ENCODE peak calls at places on chromosomes 12 and 14, in four cellular contexts. T is stomach, Y is cardiac muscle cell, J is IMR-90. G is an unnamed sample.
A peak's percentile ranks its signal among the peaks of the same experiment; 100 is the strongest.

GRCh38 chr12:106178582-106178981 is 39.8 kb upstream of the NUAK1 start:
- DNase-seq in J (no peak), T (no peak), Y (peak; percentile 38), G (no peak)

GRCh38 chr12:87136330-87136976 is 880.3 kb upstream of the MGAT4C start:
- DNase-seq in T (no peak), J (peak; percentile 60), Y (no peak), G (no peak)

GRCh38 chr14:45082420-45082819 is 1.5 kb upstream of the PRPF39 start:
- DNase-seq in T (no peak), Y (no peak), J (no peak), G (no peak)

GRCh38 chr12:64258576-64258975 is 36.5 kb upstream of the KICS2 start:
- DNase-seq in J (peak; percentile 16), Y (no peak), T (no peak), G (no peak)

GRCh38 chr12:52836042-52836466 is 1.9 kb upstream of the KRT79 start:
- DNase-seq in Y (no peak), J (peak; percentile 85), T (no peak), G (peak; percentile 86)

GRCh38 chr12:112555621-112556233 is 137.0 kb downstream of the PTPN11 start:
- DNase-seq in J (no peak), Y (no peak), T (no peak), G (no peak)

GRCh38 chr14:76782885-76783566 is 21.8 kb downstream of the VASH1 start:
- DNase-seq in Y (no peak), T (no peak), J (no peak), G (no peak)

GRCh38 chr12:112969547-112970306 is 8.6 kb upstream of the OAS2 start:
- DNase-seq in T (no peak), Y (no peak), J (no peak), G (no peak)

GRCh38 chr12:28034271-28034670 is 61.7 kb upstream of the PTHLH start:
- DNase-seq in Y (no peak), J (no peak), T (no peak), G (no peak)

GRCh38 chr12:93440043-93440835 is 1.5 kb downstream of the UBE2N start:
- DNase-seq in T (no peak), J (peak; percentile 34), Y (no peak), G (no peak)

GRCh38 chr14:55043528-55043927 is 7.9 kb upstream of the MAPK1IP1L start:
- DNase-seq in Y (no peak), J (peak; percentile 65), T (no peak), G (no peak)

GRCh38 chr14:60722163-60722835 is 1.9 kb downstream of the SIX4 start:
- DNase-seq in Y (peak; percentile 90), J (peak; percentile 79), T (peak; percentile 40), G (peak; percentile 48)

GRCh38 chr12:43105426-43105981 is 446.5 kb downstream of the ADAMTS20 start:
- DNase-seq in T (no peak), Y (peak; percentile 45), J (no peak), G (no peak)

GRCh38 chr12:48424644-48425043 is 47.7 kb upstream of the ANP32D start:
- DNase-seq in T (no peak), J (no peak), Y (no peak), G (no peak)

DNA sequence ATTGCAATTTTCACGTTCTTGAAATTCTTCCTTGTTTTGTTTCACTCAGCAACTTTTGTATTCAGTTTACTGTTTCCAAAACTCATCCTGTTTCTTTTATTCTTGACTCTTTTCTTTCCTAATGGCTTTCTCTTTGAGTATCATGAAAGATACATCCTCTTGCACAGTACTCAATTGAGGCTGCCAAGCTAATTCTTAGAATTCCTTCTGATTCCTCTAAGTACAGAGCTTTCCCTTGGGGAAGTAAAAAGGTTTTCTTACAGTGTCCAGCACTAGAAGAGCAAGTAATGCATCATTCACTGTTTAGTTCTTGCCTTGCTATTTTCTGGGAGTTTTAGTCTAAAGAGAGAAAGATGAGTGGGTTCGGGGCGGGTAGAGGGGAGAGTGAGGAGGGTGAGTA is 154.1 kb downstream of the NEDD1 start:
- DNase-seq in T (no peak), Y (no peak), J (no peak), G (no peak)
- H3K27ac ChIP-seq in T (no peak overlapping the region), Y (no peak overlapping the region), J (no peak overlapping the region), G (no peak overlapping the region)

DNA sequence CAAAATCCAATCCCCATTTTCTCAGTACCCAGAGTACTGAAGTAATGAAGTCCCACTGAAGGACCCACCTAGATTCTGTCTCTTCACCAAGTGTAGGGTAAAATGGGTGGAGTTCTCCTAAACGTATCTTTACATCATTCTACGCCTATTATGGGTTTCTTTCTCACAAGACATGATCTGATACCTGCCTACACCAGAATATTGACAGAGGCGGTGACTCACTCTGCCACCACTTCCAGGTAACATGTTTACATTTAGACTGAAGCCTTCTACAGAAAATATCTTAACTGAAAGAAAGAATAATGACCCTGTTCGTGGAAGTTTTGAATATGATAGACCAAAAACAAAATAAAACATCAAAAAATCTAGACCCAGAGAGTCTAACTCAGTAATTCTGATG is 89.8 kb downstream of the BTG1 start:
- DNase-seq in J (no peak), T (peak; percentile 62), Y (no peak), G (no peak)
- H3K27ac ChIP-seq in J (no peak overlapping the region), T (peak overlapping the region; percentile 27), Y (no peak overlapping the region), G (no peak overlapping the region)

DNA sequence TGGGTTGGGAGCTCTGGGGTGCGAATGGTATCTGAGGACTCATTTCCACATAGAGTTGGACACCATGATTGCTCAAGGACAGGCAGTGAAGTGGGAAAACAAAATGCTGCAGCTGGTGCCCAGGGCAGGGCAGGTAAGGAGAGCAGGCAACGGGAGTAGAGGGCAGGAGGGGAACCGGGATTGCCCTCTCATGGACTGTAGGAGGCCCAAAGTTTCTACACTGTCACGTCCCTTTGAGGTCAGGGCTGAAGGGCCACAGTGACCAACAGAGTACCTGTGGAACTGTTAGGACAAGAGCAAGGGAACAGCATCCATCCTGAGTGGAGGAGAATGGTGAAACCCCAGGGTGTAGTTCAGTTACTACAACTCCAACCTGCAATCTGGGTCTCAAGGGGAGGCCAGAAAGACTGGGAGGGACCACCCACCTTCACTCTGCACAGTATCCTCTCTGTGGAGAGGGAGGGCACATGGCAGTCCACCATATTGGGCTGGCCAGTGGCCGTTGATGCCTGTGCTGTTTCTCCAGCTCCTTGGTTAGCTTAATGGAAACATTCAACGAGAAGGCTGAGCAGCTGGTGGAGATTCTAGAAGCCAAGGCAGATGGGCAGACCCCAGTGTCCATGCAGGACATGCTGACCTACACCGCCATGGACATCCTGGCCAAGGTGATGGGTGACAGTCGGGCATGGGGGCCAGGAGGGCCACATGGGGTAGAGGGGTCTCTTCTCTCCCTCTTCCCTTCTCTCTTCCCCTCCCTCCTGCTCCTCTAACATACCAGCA is 22.2 kb downstream of the CYP46A1 start:
- DNase-seq in J (no peak), Y (no peak), T (no peak), G (no peak)
- H3K27ac ChIP-seq in J (no peak overlapping the region), Y (no peak overlapping the region), T (no peak overlapping the region), G (no peak overlapping the region)

DNA sequence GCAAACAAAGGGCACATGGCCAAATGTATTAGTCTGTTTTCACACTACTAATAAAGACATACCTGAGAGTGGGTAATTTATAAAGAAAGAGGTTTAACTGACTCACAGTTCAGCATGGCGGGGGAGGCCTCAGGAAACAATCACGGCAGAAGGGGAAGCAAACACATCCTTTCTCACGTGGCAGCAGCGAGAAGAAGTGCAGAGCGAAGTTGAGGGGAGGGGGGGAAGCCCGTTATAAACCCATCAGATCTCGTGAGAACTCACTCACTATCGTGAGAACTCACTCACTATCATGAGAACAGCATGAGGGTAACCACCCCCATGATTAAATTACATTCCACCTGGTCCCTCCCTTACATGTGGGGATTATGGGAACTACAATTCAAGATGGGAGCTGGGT is 66.1 kb downstream of the ST8SIA1 start:
- DNase-seq in T (no peak), J (no peak), Y (no peak), G (no peak)
- H3K27ac ChIP-seq in T (no peak overlapping the region), J (no peak overlapping the region), Y (no peak overlapping the region), G (no peak overlapping the region)

G was measured in brain microvascular endothelial cell.